ENCODE peak calls at places on chromosomes 13 and 19, in six cellular contexts. A is HL-60, F is GM12878, U is HepG2, T is SK-N-SH, N is K562. M is an unnamed sample.
A peak's percentile ranks its signal among the peaks of the same experiment; 100 is the strongest.

GRCh38 chr13:31436478-31436877 is 236.7 kb downstream of the B3GLCT start:
- DNase-seq in A (no peak), N (no peak), T (no peak), U (no peak), F (no peak), M (no peak)

GRCh38 chr19:38974599-38975213 is 836 bp downstream of the FBXO17 start:
- DNase-seq in F (no peak), A (no peak), T (peak; percentile 34), U (no peak), N (no peak), M (no peak)

GRCh38 chr13:97914537-97914936 is 38.9 kb upstream of the IPO5 start:
- DNase-seq in U (no peak), T (no peak), N (no peak), F (no peak), A (no peak), M (no peak)

GRCh38 chr19:11268783-11269267 is 6.5 kb upstream of the DOCK6 start:
- DNase-seq in N (peak; percentile 38), U (peak; percentile 60), A (no peak), F (no peak), T (peak; percentile 75), M (no peak)

GRCh38 chr13:31793246-31793645 is 53.9 kb downstream of the RXFP2 start:
- DNase-seq in F (no peak), T (no peak), N (no peak), U (no peak), A (no peak), M (no peak)

GRCh38 chr13:28056426-28056825 is 44.0 kb downstream of the FLT3 start:
- DNase-seq in T (no peak), F (no peak), A (no peak), U (no peak), N (no peak), M (no peak)

GRCh38 chr13:51125495-51126226 is 14.6 kb upstream of the C13orf42 start:
- DNase-seq in N (peak; percentile 23), T (peak; percentile 73), A (peak; percentile 29), F (peak; percentile 16), U (peak; percentile 63), M (peak; percentile 77)

GRCh38 chr13:73948848-73949529 is 185.2 kb downstream of the KLF12 start:
- DNase-seq in F (no peak), U (no peak), A (no peak), N (no peak), T (no peak), M (no peak)

GRCh38 chr13:61144834-61145593 is 270.6 kb downstream of the PCDH20 start:
- DNase-seq in F (no peak), A (no peak), N (no peak), T (no peak), U (no peak), M (no peak)

GRCh38 chr19:43784251-43784980 is 3.6 kb upstream of the KCNN4 start:
- DNase-seq in A (no peak), N (peak; percentile 78), U (no peak), F (no peak), T (no peak), M (no peak)

GRCh38 chr13:51148223-51148951 is 37.3 kb upstream of the C13orf42 start:
- DNase-seq in U (no peak), A (no peak), T (peak; percentile 27), F (no peak), N (no peak), M (peak; percentile 82)

GRCh38 chr13:66886248-66886647 is 343.9 kb downstream of the PCDH9 start:
- DNase-seq in A (no peak), U (no peak), T (no peak), N (no peak), F (no peak), M (no peak)

GRCh38 chr13:51477149-51477548 is 24.3 kb upstream of the INTS6 start:
- DNase-seq in U (no peak), T (no peak), N (no peak), A (no peak), F (no peak), M (no peak)

GRCh38 chr19:12788682-12789097 is 2.6 kb upstream of the JUNB start:
- DNase-seq in T (peak; percentile 88), N (no peak), A (no peak), F (peak; percentile 84), U (peak; percentile 41), M (no peak)

GRCh38 chr19:22545751-22546150 is 88.4 kb upstream of the ZNF492 start:
- DNase-seq in T (peak; percentile 40), A (peak; percentile 1), N (peak; percentile 60), U (peak; percentile 3), F (no peak), M (no peak)

GRCh38 chr13:94956407-94957110 is 244.2 kb upstream of the SOX21 start:
- DNase-seq in N (no peak), A (no peak), T (no peak), U (no peak), F (no peak), M (no peak)

GRCh38 chr13:109135018-109135417 is 505.6 kb downstream of the MYO16 start:
- DNase-seq in A (no peak), T (no peak), F (no peak), N (no peak), U (no peak), M (no peak)

GRCh38 chr13:98751397-98752110 is 918 bp downstream of the SLC15A1 start:
- DNase-seq in F (no peak), N (no peak), T (peak; percentile 28), A (no peak), U (no peak), M (no peak)

GRCh38 chr13:107807306-107808073 is 407.8 kb downstream of the LIG4 start:
- DNase-seq in U (no peak), T (no peak), F (no peak), N (no peak), A (no peak), M (no peak)

GRCh38 chr13:35025314-35025713 is 83.2 kb downstream of the NBEA start:
- DNase-seq in A (no peak), T (no peak), N (no peak), F (no peak), U (no peak), M (no peak)

GRCh38 chr19:14114854-14115253 is 2.7 kb downstream of the PRKACA start:
- DNase-seq in A (peak; percentile 80), F (no peak), U (no peak), T (peak; percentile 60), N (peak; percentile 41), M (no peak)

GRCh38 chr13:104980571-104980970 is 1554.9 kb downstream of the EFNB2 start:
- DNase-seq in T (no peak), F (no peak), U (no peak), A (no peak), N (no peak), M (no peak)

GRCh38 chr13:68176486-68176885 is 946.4 kb upstream of the PCDH9 start:
- DNase-seq in T (no peak), N (no peak), F (no peak), U (no peak), A (no peak), M (no peak)

GRCh38 chr13:60629158-60629557 is 232.1 kb downstream of the TDRD3 start:
- DNase-seq in N (no peak), A (no peak), F (no peak), U (no peak), T (no peak), M (peak; percentile 15)

GRCh38 chr19:2353895-2354592 is 6.0 kb upstream of the TMPRSS9 start:
- DNase-seq in F (no peak), A (no peak), N (no peak), U (no peak), T (no peak), M (no peak)

GRCh38 chr13:29067306-29067945 is 247.3 kb downstream of the MTUS2 start:
- DNase-seq in N (no peak), F (no peak), T (no peak), A (no peak), U (no peak), M (no peak)

GRCh38 chr13:48873598-48873997 is 102.1 kb upstream of the FNDC3A start:
- DNase-seq in A (no peak), N (no peak), T (no peak), F (no peak), U (no peak), M (no peak)

GRCh38 chr13:95447766-95448165 is 104.8 kb upstream of the CLDN10 start:
- DNase-seq in F (no peak), U (no peak), A (no peak), T (no peak), N (no peak), M (no peak)

GRCh38 chr19:18274776-18275356 is 614 bp upstream of the IQCN start:
- DNase-seq in F (no peak), N (peak; percentile 53), T (no peak), U (peak; percentile 82), A (peak; percentile 77), M (no peak)

GRCh38 chr19:33290082-33290815 is 12.1 kb downstream of the CEBPA start:
- DNase-seq in N (no peak), U (no peak), T (no peak), A (no peak), F (no peak), M (no peak)
- TF ChIP-seq GABPA in N (no peak), U (no peak), T (no peak), A (no peak), F (no peak), M (no peak)

GRCh38 chr13:24039621-24040475 is 120.7 kb upstream of the SPATA13 start:
- DNase-seq in U (no peak), T (no peak), F (peak; percentile 48), A (no peak), N (no peak), M (no peak)

GRCh38 chr13:24040835-24041234 is 119.7 kb upstream of the SPATA13 start:
- DNase-seq in N (no peak), A (no peak), F (no peak), U (no peak), T (no peak), M (no peak)

GRCh38 chr13:24038405-24038804 is 122.1 kb upstream of the SPATA13 start:
- DNase-seq in F (no peak), U (no peak), T (no peak), N (no peak), A (no peak), M (no peak)

GRCh38 chr13:24036115-24036514 is 124.4 kb upstream of the SPATA13 start:
- DNase-seq in N (no peak), T (peak; percentile 55), U (no peak), F (no peak), A (no peak), M (no peak)

GRCh38 chr13:24038846-24039330 is 121.6 kb upstream of the SPATA13 start:
- DNase-seq in T (no peak), A (no peak), U (peak; percentile 22), F (no peak), N (no peak), M (no peak)
- TF ChIP-seq GABPA in T (no peak), A (no peak), U (no peak), F (no peak), N (no peak), M (no peak)

GRCh38 chr13:33169273-33169980 is 116.1 kb downstream of the STARD13 start:
- DNase-seq in F (no peak), U (no peak), A (no peak), T (no peak), N (no peak), M (no peak)
- TF ChIP-seq GABPA in F (no peak), U (no peak), A (no peak), T (no peak), N (no peak), M (no peak)

DNA sequence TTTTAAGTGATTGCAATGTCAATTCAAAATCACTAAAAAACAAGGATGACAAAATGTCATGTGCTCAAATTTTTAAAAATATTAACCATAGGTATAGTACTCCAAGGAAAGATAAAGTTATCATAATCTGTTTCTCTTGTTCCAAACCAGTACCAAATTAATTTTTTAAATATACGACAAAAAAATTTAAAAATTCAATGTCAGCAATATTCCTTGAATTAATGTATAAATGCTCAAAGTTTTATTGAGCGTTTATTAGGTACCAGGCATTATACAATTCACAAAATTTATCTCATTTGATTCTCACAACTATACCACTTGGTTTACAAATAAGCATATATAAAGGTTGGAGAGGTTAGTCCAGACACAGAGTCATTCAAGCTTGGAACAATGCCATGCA is 64.7 kb downstream of the MYCBP2 start:
- DNase-seq in U (no peak), N (no peak), A (no peak), T (no peak), F (no peak), M (no peak)
- TF ChIP-seq GABPA in U (no peak), N (no peak), A (no peak), T (no peak), F (no peak), M (no peak)

M was measured in H1.